ENCODE peak calls at places on chromosome 7, in seven cellular contexts. One of them, this sample, is unnamed.

GRCh38 chr7:21367081-21367480 is 60.8 kb upstream of the SP4 start:
- DNase-seq in gastrocnemius medialis: no peak
- DNase-seq in astrocyte of the cerebellum: no peak
- DNase-seq in BJ: no peak
- DNase-seq in IMR-90: no peak
- DNase-seq in PC-3: peak; percentile 71
- DNase-seq in breast epithelium: no peak
- DNase-seq in this sample: no peak

GRCh38 chr7:114392686-114393085 is 21.9 kb upstream of the FOXP2 start:
- DNase-seq in gastrocnemius medialis: no peak
- DNase-seq in astrocyte of the cerebellum: no peak
- DNase-seq in BJ: no peak
- DNase-seq in IMR-90: no peak
- DNase-seq in PC-3: no peak
- DNase-seq in breast epithelium: no peak
- DNase-seq in this sample: no peak

GRCh38 chr7:22879718-22880306 is 57.2 kb upstream of the TOMM7 start:
- DNase-seq in gastrocnemius medialis: no peak
- DNase-seq in astrocyte of the cerebellum: no peak
- DNase-seq in BJ: no peak
- DNase-seq in IMR-90: no peak
- DNase-seq in PC-3: no peak
- DNase-seq in breast epithelium: no peak
- DNase-seq in this sample: no peak

GRCh38 chr7:128863433-128863989 is 855 bp downstream of the ATP6V1F start:
- DNase-seq in gastrocnemius medialis: no peak
- DNase-seq in astrocyte of the cerebellum: peak; percentile 57
- DNase-seq in BJ: no peak
- DNase-seq in IMR-90: peak; percentile 74
- DNase-seq in PC-3: peak; percentile 69
- DNase-seq in breast epithelium: no peak
- DNase-seq in this sample: peak; percentile 77

GRCh38 chr7:5234852-5235831 is 45.1 kb downstream of the WIPI2 start:
- DNase-seq in gastrocnemius medialis: no peak
- DNase-seq in astrocyte of the cerebellum: no peak
- DNase-seq in BJ: no peak
- DNase-seq in IMR-90: peak; percentile 16
- DNase-seq in PC-3: peak; percentile 65
- DNase-seq in breast epithelium: no peak
- DNase-seq in this sample: no peak

GRCh38 chr7:31744294-31744874 is 57.4 kb downstream of the PPP1R17 start:
- DNase-seq in gastrocnemius medialis: peak; percentile 29
- DNase-seq in astrocyte of the cerebellum: peak; percentile 74
- DNase-seq in BJ: no peak
- DNase-seq in IMR-90: peak; percentile 73
- DNase-seq in PC-3: peak; percentile 85
- DNase-seq in breast epithelium: peak; percentile 63
- DNase-seq in this sample: peak; percentile 80

GRCh38 chr7:111840528-111840927 is 278.2 kb upstream of the IMMP2L start:
- DNase-seq in gastrocnemius medialis: no peak
- DNase-seq in astrocyte of the cerebellum: no peak
- DNase-seq in BJ: no peak
- DNase-seq in IMR-90: no peak
- DNase-seq in PC-3: no peak
- DNase-seq in breast epithelium: no peak
- DNase-seq in this sample: no peak

GRCh38 chr7:33986951-33987948 is 81.9 kb downstream of the BMPER start:
- DNase-seq in gastrocnemius medialis: peak; percentile 22
- DNase-seq in astrocyte of the cerebellum: peak; percentile 96
- DNase-seq in BJ: peak; percentile 99
- DNase-seq in IMR-90: peak; percentile 100
- DNase-seq in PC-3: peak; percentile 96
- DNase-seq in breast epithelium: no peak
- DNase-seq in this sample: peak; percentile 97

GRCh38 chr7:137994091-137994688 is 7.7 kb downstream of the CREB3L2 start:
- DNase-seq in gastrocnemius medialis: no peak
- DNase-seq in astrocyte of the cerebellum: no peak
- DNase-seq in BJ: no peak
- DNase-seq in IMR-90: no peak
- DNase-seq in PC-3: no peak
- DNase-seq in breast epithelium: no peak
- DNase-seq in this sample: peak; percentile 38

GRCh38 chr7:38276096-38276857 is 2.8 kb upstream of the TARP start:
- DNase-seq in gastrocnemius medialis: no peak
- DNase-seq in astrocyte of the cerebellum: no peak
- DNase-seq in BJ: no peak
- DNase-seq in IMR-90: no peak
- DNase-seq in PC-3: no peak
- DNase-seq in breast epithelium: no peak
- DNase-seq in this sample: no peak

GRCh38 chr7:17234398-17235021 is 63.9 kb upstream of the AHR start:
- DNase-seq in gastrocnemius medialis: peak; percentile 13
- DNase-seq in astrocyte of the cerebellum: peak; percentile 91
- DNase-seq in BJ: peak; percentile 87
- DNase-seq in IMR-90: peak; percentile 95
- DNase-seq in PC-3: peak; percentile 98
- DNase-seq in breast epithelium: peak; percentile 21
- DNase-seq in this sample: peak; percentile 96

GRCh38 chr7:40583653-40584424 is 449.0 kb downstream of the SUGCT start:
- DNase-seq in gastrocnemius medialis: peak; percentile 10
- DNase-seq in astrocyte of the cerebellum: no peak
- DNase-seq in BJ: no peak
- DNase-seq in IMR-90: no peak
- DNase-seq in PC-3: no peak
- DNase-seq in breast epithelium: peak; percentile 41
- DNase-seq in this sample: no peak

GRCh38 chr7:148698397-148699023 is at the start of gene CUL1:
- DNase-seq in gastrocnemius medialis: peak; percentile 82
- DNase-seq in astrocyte of the cerebellum: no peak
- DNase-seq in BJ: no peak
- DNase-seq in IMR-90: peak; percentile 52
- DNase-seq in PC-3: peak; percentile 66
- DNase-seq in breast epithelium: peak; percentile 81
- DNase-seq in this sample: peak; percentile 73

GRCh38 chr7:76080211-76080610 is 32.3 kb downstream of the MDH2 start:
- DNase-seq in gastrocnemius medialis: no peak
- DNase-seq in astrocyte of the cerebellum: no peak
- DNase-seq in BJ: no peak
- DNase-seq in IMR-90: no peak
- DNase-seq in PC-3: no peak
- DNase-seq in breast epithelium: no peak
- DNase-seq in this sample: no peak

GRCh38 chr7:123797673-123798526 is 47.1 kb upstream of the HYAL4 start:
- DNase-seq in gastrocnemius medialis: no peak
- DNase-seq in astrocyte of the cerebellum: peak; percentile 93
- DNase-seq in BJ: peak; percentile 59
- DNase-seq in IMR-90: peak; percentile 78
- DNase-seq in PC-3: peak; percentile 94
- DNase-seq in breast epithelium: no peak
- DNase-seq in this sample: peak; percentile 89

GRCh38 chr7:116316838-116317612 is 106.7 kb downstream of the TES start:
- DNase-seq in gastrocnemius medialis: peak; percentile 59
- DNase-seq in astrocyte of the cerebellum: peak; percentile 95
- DNase-seq in BJ: peak; percentile 93
- DNase-seq in IMR-90: peak; percentile 99
- DNase-seq in PC-3: peak; percentile 98
- DNase-seq in breast epithelium: peak; percentile 40
- DNase-seq in this sample: peak; percentile 98

GRCh38 chr7:40560672-40561071 is 425.9 kb downstream of the SUGCT start:
- DNase-seq in gastrocnemius medialis: no peak
- DNase-seq in astrocyte of the cerebellum: no peak
- DNase-seq in BJ: no peak
- DNase-seq in IMR-90: no peak
- DNase-seq in PC-3: no peak
- DNase-seq in breast epithelium: no peak
- DNase-seq in this sample: no peak

GRCh38 chr7:16604054-16604453 is 41.5 kb downstream of the ANKMY2 start:
- DNase-seq in gastrocnemius medialis: no peak
- DNase-seq in astrocyte of the cerebellum: no peak
- DNase-seq in BJ: no peak
- DNase-seq in IMR-90: no peak
- DNase-seq in PC-3: peak; percentile 48
- DNase-seq in breast epithelium: no peak
- DNase-seq in this sample: peak; percentile 33

GRCh38 chr7:2080069-2080405 is 152.7 kb downstream of the MAD1L1 start:
- DNase-seq in gastrocnemius medialis: no peak
- DNase-seq in astrocyte of the cerebellum: no peak
- DNase-seq in BJ: no peak
- DNase-seq in IMR-90: no peak
- DNase-seq in PC-3: no peak
- DNase-seq in breast epithelium: no peak
- DNase-seq in this sample: no peak

GRCh38 chr7:42337225-42337905 is 100.4 kb upstream of the GLI3 start:
- DNase-seq in gastrocnemius medialis: no peak
- DNase-seq in astrocyte of the cerebellum: no peak
- DNase-seq in BJ: no peak
- DNase-seq in IMR-90: no peak
- DNase-seq in PC-3: no peak
- DNase-seq in breast epithelium: no peak
- DNase-seq in this sample: no peak

GRCh38 chr7:17132726-17133125 is 165.7 kb upstream of the AHR start:
- DNase-seq in gastrocnemius medialis: no peak
- DNase-seq in astrocyte of the cerebellum: no peak
- DNase-seq in BJ: no peak
- DNase-seq in IMR-90: no peak
- DNase-seq in PC-3: no peak
- DNase-seq in breast epithelium: no peak
- DNase-seq in this sample: no peak

GRCh38 chr7:136009488-136010079 is 32.4 kb upstream of the MTPN start:
- DNase-seq in gastrocnemius medialis: no peak
- DNase-seq in astrocyte of the cerebellum: peak; percentile 46
- DNase-seq in BJ: no peak
- DNase-seq in IMR-90: peak; percentile 58
- DNase-seq in PC-3: peak; percentile 76
- DNase-seq in breast epithelium: no peak
- DNase-seq in this sample: peak; percentile 70

GRCh38 chr7:85600425-85600824 is 413.6 kb upstream of the SEMA3D start:
- DNase-seq in gastrocnemius medialis: no peak
- DNase-seq in astrocyte of the cerebellum: no peak
- DNase-seq in BJ: no peak
- DNase-seq in IMR-90: peak; percentile 20
- DNase-seq in PC-3: no peak
- DNase-seq in breast epithelium: no peak
- DNase-seq in this sample: no peak
- H3K4me3 ChIP-seq in gastrocnemius medialis: no peak overlapping the region
- H3K4me3 ChIP-seq in astrocyte of the cerebellum: no peak overlapping the region
- H3K4me3 ChIP-seq in BJ: no peak overlapping the region
- H3K4me3 ChIP-seq in IMR-90: no peak overlapping the region
- H3K4me3 ChIP-seq in PC-3: no peak overlapping the region
- H3K4me3 ChIP-seq in breast epithelium: no peak overlapping the region
- H3K4me3 ChIP-seq in this sample: no peak overlapping the region

GRCh38 chr7:867406-868188 is 8.8 kb upstream of the GET4 start:
- DNase-seq in gastrocnemius medialis: peak; percentile 75
- DNase-seq in astrocyte of the cerebellum: peak; percentile 26
- DNase-seq in BJ: peak; percentile 30
- DNase-seq in IMR-90: peak; percentile 54
- DNase-seq in PC-3: no peak
- DNase-seq in breast epithelium: peak; percentile 79
- DNase-seq in this sample: peak; percentile 38
- TF ChIP-seq CTCF in gastrocnemius medialis: no peak
- TF ChIP-seq CTCF in astrocyte of the cerebellum: no peak
- TF ChIP-seq CTCF in BJ: peak; percentile 24
- TF ChIP-seq CTCF in IMR-90: peak; percentile 11
- TF ChIP-seq CTCF in PC-3: no peak
- TF ChIP-seq CTCF in breast epithelium: no peak
- TF ChIP-seq CTCF in this sample: no peak

DNA sequence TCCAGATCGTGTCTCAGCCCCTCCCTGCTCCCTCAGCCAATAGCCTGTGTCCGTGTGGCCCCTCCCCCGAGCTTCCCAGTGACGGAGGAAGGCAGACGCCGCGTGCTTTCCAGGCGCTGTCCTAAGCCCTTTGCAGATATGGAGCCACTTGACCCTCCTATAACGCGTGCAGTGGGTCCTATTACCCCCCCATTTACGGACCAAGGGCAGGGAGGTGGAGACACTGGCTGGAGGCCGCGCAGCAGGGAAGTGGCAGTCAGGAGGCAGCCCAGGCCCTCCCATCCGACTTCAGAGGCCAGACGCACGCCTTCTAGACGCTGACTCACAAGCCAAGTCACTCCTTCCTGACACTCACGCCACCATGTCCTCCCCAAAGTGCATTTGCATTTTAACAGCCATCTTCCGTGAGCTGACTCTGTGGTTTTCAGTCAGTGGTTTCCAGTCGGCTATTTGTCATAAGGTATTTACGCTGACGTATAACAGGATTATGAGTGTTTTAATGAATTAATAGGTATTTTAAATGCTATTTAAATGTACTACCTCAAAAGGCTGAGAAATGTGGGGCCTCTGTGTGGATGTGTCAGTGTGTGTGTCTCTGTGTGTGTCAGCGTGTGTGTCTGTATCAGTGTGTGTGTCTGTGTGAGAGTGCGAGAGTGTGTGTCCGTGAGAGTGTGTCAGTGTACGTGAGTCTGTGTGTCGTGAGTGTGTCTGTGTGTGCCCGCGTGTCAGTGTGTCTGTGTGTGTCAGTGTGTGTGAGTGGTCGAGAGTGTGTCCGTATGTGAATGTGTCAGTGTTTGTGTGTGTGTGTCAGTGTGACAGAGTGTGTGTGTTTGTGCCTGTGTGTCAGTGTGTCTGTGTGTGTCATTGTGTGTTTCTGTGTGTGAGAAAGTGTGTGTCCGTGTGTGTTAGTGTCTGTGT is 92.1 kb upstream of the INSIG1 start:
- DNase-seq in gastrocnemius medialis: peak; percentile 87
- DNase-seq in astrocyte of the cerebellum: peak; percentile 90
- DNase-seq in BJ: peak; percentile 98
- DNase-seq in IMR-90: peak; percentile 99
- DNase-seq in PC-3: peak; percentile 94
- DNase-seq in breast epithelium: peak; percentile 54
- DNase-seq in this sample: peak; percentile 95
- H3K4me3 ChIP-seq in gastrocnemius medialis: peak overlapping the region; percentile 46
- H3K4me3 ChIP-seq in astrocyte of the cerebellum: no peak overlapping the region
- H3K4me3 ChIP-seq in BJ: peak overlapping the region; percentile 30
- H3K4me3 ChIP-seq in IMR-90: no peak overlapping the region
- H3K4me3 ChIP-seq in PC-3: peak overlapping the region; percentile 62
- H3K4me3 ChIP-seq in breast epithelium: peak overlapping the region; percentile 51
- H3K4me3 ChIP-seq in this sample: peak overlapping the region; percentile 50

DNA sequence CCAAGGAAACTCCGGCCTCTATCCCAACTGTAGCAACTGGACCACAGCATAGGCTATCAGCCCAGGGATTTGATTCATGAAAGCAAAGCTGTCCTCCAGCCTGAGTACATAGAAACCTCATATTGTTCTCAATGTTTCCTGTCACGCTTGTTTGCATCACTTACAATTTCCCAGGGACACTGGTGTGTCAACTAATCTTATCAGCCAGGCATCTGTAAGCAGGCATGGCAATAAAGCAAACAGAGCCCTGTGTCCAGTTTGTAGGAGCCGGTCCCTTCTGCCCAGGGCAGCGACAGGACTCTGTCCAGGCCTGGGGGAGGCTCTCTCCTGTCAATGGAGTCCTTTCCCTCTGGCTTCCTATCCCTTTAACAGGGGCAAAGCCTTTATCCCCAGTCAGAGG is 23.0 kb upstream of the CDHR3 start:
- DNase-seq in gastrocnemius medialis: no peak
- DNase-seq in astrocyte of the cerebellum: no peak
- DNase-seq in BJ: no peak
- DNase-seq in IMR-90: no peak
- DNase-seq in PC-3: peak; percentile 14
- DNase-seq in breast epithelium: no peak
- DNase-seq in this sample: no peak
- TF ChIP-seq CTCF in gastrocnemius medialis: no peak
- TF ChIP-seq CTCF in astrocyte of the cerebellum: no peak
- TF ChIP-seq CTCF in BJ: no peak
- TF ChIP-seq CTCF in IMR-90: no peak
- TF ChIP-seq CTCF in PC-3: no peak
- TF ChIP-seq CTCF in breast epithelium: no peak
- TF ChIP-seq CTCF in this sample: no peak

GRCh38 chr7:113122657-113123252 is 4.4 kb upstream of the SMIM30 start:
- DNase-seq in gastrocnemius medialis: no peak
- DNase-seq in astrocyte of the cerebellum: no peak
- DNase-seq in BJ: no peak
- DNase-seq in IMR-90: no peak
- DNase-seq in PC-3: no peak
- DNase-seq in breast epithelium: no peak
- DNase-seq in this sample: no peak
- H3K4me3 ChIP-seq in gastrocnemius medialis: no peak overlapping the region
- H3K4me3 ChIP-seq in astrocyte of the cerebellum: no peak overlapping the region
- H3K4me3 ChIP-seq in BJ: no peak overlapping the region
- H3K4me3 ChIP-seq in IMR-90: no peak overlapping the region
- H3K4me3 ChIP-seq in PC-3: no peak overlapping the region
- H3K4me3 ChIP-seq in breast epithelium: no peak overlapping the region
- H3K4me3 ChIP-seq in this sample: no peak overlapping the region

This sample was measured in fibroblast of pulmonary artery.